ENCODE peak calls at places on chromosomes 6 and 20, in five cellular contexts. C is cardiac fibroblast, O is HepG2, J is AG10803, I is upper lobe of right lung. Z is an unnamed sample.

GRCh38 chr6:164230259-164230658 is 815.7 kb downstream of the QKI start:
- DNase-seq in C (no peak), O (no peak), J (no peak), I (no peak), Z (no peak)

GRCh38 chr6:28941681-28942448 is 18.1 kb upstream of the TRIM27 start:
- DNase-seq in C (no peak), O (no peak), J (no peak), I (no peak), Z (no peak)

GRCh38 chr20:4555188-4555893 is 166.4 kb upstream of the PRND start:
- DNase-seq in C (peak; percentile 58), O (no peak), J (peak; percentile 55), I (no peak), Z (peak; percentile 56)

GRCh38 chr6:100309174-100309573 is 155.5 kb downstream of the SIM1 start:
- DNase-seq in C (no peak), O (no peak), J (no peak), I (no peak), Z (no peak)

GRCh38 chr20:9503530-9504251 is 10.7 kb upstream of the LAMP5 start:
- DNase-seq in C (no peak), O (no peak), J (peak; percentile 64), I (no peak), Z (no peak)

GRCh38 chr6:170444056-170444505 is 109.0 kb downstream of the PSMB1 start:
- DNase-seq in C (no peak), O (no peak), J (no peak), I (peak; percentile 68), Z (no peak)

GRCh38 chr20:846894-847278 is 13.4 kb downstream of the FAM110A start:
- DNase-seq in C (no peak), O (no peak), J (no peak), I (peak; percentile 72), Z (no peak)

GRCh38 chr6:87396595-87397392 is 11.0 kb upstream of the CFAP206 start:
- DNase-seq in C (no peak), O (no peak), J (no peak), I (no peak), Z (no peak)

GRCh38 chr6:69871107-69871506 is 4.8 kb downstream of the COL19A1 start:
- DNase-seq in C (no peak), O (no peak), J (no peak), I (no peak), Z (no peak)

GRCh38 chr6:11258260-11259237 is 26.1 kb upstream of the NEDD9 start:
- DNase-seq in C (no peak), O (no peak), J (peak; percentile 37), I (no peak), Z (no peak)

GRCh38 chr6:47454713-47455396 is 22.7 kb upstream of the CD2AP start:
- DNase-seq in C (no peak), O (no peak), J (no peak), I (no peak), Z (no peak)

GRCh38 chr6:43608310-43608763 is 20.7 kb downstream of the GTPBP2 start:
- DNase-seq in C (peak; percentile 91), O (peak; percentile 68), J (peak; percentile 83), I (no peak), Z (peak; percentile 77)

GRCh38 chr6:23446394-23447001 is 679.5 kb upstream of the NRSN1 start:
- DNase-seq in C (peak; percentile 66), O (no peak), J (peak; percentile 55), I (no peak), Z (peak; percentile 68)
- TF ChIP-seq CTCF in C (peak; percentile 62), O (peak; percentile 21), J (peak; percentile 73), I (peak; percentile 24), Z (peak; percentile 69)

DNA sequence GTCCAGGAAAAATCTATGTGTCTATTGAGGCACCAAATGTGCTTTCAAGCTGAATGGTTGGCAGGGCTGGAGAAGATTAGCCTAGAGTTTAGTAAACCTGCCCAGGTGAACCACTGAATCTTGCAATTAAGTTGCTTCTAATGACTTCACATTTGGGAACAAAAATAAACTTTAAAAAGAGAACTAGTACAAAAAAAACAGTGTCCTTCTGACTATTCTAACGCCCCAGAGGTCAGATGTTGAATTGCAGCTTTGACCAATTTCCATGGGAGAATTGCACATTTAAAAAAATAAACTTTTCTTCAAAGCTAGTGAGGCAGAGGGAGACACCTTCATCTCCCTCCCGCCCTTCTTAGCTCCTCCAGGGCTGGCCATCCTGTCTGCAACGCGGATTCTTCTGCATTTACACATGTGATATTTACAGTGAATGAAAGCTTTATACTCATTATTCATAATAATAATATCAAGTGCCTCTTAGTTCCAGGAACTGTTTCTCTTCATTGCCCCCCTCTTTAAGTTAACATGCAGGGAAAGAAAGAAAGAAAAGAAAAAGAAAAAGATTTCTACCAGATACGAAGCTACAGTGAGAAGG is 270.2 kb downstream of the SMOC2 start:
- DNase-seq in C (peak; percentile 15), O (no peak), J (no peak), I (no peak), Z (no peak)
- TF ChIP-seq CTCF in C (peak; percentile 45), O (no peak), J (peak; percentile 9), I (peak; percentile 46), Z (peak; percentile 25)

DNA sequence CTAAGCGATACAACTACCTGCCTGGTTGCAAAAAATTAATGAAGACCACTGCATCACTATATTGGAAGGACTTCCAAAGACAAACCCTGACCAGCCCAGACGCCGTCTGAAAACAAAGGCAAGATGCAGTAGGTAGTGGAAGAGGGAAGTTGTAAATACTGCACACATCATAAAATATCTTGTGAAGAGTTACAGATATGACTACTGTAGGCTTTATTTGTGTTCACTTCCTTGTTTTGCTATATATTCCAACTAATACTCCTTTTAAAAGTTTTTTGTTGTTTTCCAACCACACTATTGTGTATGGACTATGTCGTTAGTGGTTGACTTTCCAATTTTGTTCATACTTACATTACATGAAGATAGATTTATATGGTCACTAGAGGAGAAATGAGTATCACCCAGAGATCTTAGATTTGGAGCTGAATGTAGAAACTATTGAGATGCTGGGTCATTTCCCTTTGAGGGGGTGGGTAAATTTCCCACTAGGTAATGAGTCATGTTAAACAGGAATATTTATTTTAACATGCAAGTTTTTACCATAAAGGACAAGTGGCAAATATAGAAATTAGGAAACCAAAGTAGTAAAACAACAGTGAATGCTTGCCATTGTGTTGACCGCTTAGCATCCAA is 16.6 kb upstream of the TXLNB start:
- DNase-seq in C (no peak), O (no peak), J (no peak), I (no peak), Z (no peak)
- TF ChIP-seq CTCF in C (no peak), O (no peak), J (no peak), I (no peak), Z (no peak)

GRCh38 chr6:51963980-51964379 is 123.4 kb downstream of the PKHD1 start:
- DNase-seq in C (no peak), O (no peak), J (no peak), I (no peak), Z (no peak)

GRCh38 chr6:51962355-51962754 is 125.1 kb downstream of the PKHD1 start:
- DNase-seq in C (no peak), O (no peak), J (no peak), I (no peak), Z (no peak)

GRCh38 chr6:51960419-51960818 is 127.0 kb downstream of the PKHD1 start:
- DNase-seq in C (no peak), O (no peak), J (no peak), I (no peak), Z (no peak)

GRCh38 chr6:51965222-51965801 is 122.1 kb downstream of the PKHD1 start:
- DNase-seq in C (no peak), O (no peak), J (no peak), I (no peak), Z (no peak)

DNA sequence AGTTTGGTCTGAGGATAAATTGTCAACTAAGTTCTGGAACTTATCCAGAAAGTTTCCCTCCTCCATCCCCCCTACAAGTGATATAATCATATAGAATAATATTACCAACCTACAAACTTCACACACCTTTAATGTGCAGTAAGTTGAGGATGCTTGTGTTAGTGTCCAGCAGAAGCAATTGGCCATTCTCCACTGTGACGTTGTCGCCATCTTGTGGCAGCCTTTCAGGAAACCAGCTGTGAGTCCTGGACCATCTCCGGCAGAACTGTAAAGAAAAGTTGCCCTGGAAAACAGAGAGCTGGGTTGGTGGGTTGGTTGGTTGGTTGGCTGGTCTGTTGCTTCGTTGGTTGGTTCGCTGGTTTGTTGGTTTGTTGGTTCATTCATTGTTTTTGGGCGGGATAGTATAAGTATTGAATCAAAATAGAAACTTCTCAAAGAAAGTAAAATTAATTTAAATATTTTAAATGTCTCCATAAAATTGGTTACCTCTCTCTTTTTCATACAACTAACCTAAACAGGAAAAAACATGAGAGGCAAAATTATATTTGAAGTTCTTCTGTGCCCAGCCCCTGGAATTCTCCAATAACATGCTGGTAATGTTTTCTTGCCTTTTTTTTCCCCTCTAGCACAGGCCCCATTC is 127.5 kb downstream of the PKHD1 start:
- DNase-seq in C (peak; percentile 73), O (peak; percentile 70), J (peak; percentile 59), I (peak; percentile 72), Z (peak; percentile 81)
- TF ChIP-seq CTCF in C (peak; percentile 73), O (peak; percentile 95), J (peak; percentile 88), I (peak; percentile 62), Z (peak; percentile 93)

Z was measured in epithelial cell of esophagus.